ENCODE peak calls at places on chromosomes 4 and X, in eight cellular contexts. One of them, this sample, is unnamed.

GRCh38 chr4:38430841-38431240 is 233.2 kb upstream of the KLF3 start:
- DNase-seq in fibroblast of lung: no peak
- DNase-seq in endodermal cell: no peak
- DNase-seq in hepatocyte: no peak
- DNase-seq in psoas muscle: no peak
- DNase-seq in tibial artery: no peak
- DNase-seq in stomach: no peak
- DNase-seq in GM23338: no peak
- DNase-seq in this sample: peak; percentile 18

GRCh38 chrX:89021964-89022363 is 274.9 kb downstream of the CPXCR1 start:
- DNase-seq in tibial artery: no peak
- DNase-seq in fibroblast of lung: no peak
- DNase-seq in hepatocyte: no peak
- DNase-seq in psoas muscle: no peak
- DNase-seq in endodermal cell: no peak
- DNase-seq in GM23338: no peak
- DNase-seq in stomach: no peak
- DNase-seq in this sample: no peak

GRCh38 chrX:39935414-39936064 is 162.2 kb downstream of the BCOR start:
- DNase-seq in fibroblast of lung: no peak
- DNase-seq in endodermal cell: peak; percentile 83
- DNase-seq in stomach: no peak
- DNase-seq in GM23338: no peak
- DNase-seq in tibial artery: no peak
- DNase-seq in hepatocyte: no peak
- DNase-seq in psoas muscle: no peak
- DNase-seq in this sample: no peak

GRCh38 chr4:74189331-74190043 is 31.6 kb downstream of the MTHFD2L start:
- DNase-seq in endodermal cell: no peak
- DNase-seq in fibroblast of lung: peak; percentile 75
- DNase-seq in tibial artery: no peak
- DNase-seq in psoas muscle: no peak
- DNase-seq in GM23338: peak; percentile 76
- DNase-seq in hepatocyte: peak; percentile 78
- DNase-seq in stomach: no peak
- DNase-seq in this sample: peak; percentile 74

GRCh38 chrX:153608821-153609220 is 9.9 kb upstream of the CCNQ start:
- DNase-seq in fibroblast of lung: peak; percentile 17
- DNase-seq in stomach: no peak
- DNase-seq in tibial artery: no peak
- DNase-seq in endodermal cell: no peak
- DNase-seq in hepatocyte: no peak
- DNase-seq in psoas muscle: no peak
- DNase-seq in GM23338: no peak
- DNase-seq in this sample: no peak

GRCh38 chr4:76758290-76758882 is 139.6 kb downstream of the SOWAHB start:
- DNase-seq in fibroblast of lung: peak; percentile 88
- DNase-seq in tibial artery: no peak
- DNase-seq in stomach: no peak
- DNase-seq in psoas muscle: no peak
- DNase-seq in hepatocyte: peak; percentile 65
- DNase-seq in endodermal cell: no peak
- DNase-seq in GM23338: peak; percentile 69
- DNase-seq in this sample: peak; percentile 53

GRCh38 chrX:16060252-16060651 is 63.1 kb upstream of the GRPR start:
- DNase-seq in hepatocyte: peak; percentile 9
- DNase-seq in tibial artery: no peak
- DNase-seq in endodermal cell: no peak
- DNase-seq in stomach: no peak
- DNase-seq in GM23338: no peak
- DNase-seq in fibroblast of lung: no peak
- DNase-seq in psoas muscle: no peak
- DNase-seq in this sample: no peak

GRCh38 chrX:140563893-140564292 is 59.0 kb upstream of the SOX3 start:
- DNase-seq in psoas muscle: no peak
- DNase-seq in endodermal cell: no peak
- DNase-seq in hepatocyte: no peak
- DNase-seq in GM23338: no peak
- DNase-seq in fibroblast of lung: no peak
- DNase-seq in tibial artery: no peak
- DNase-seq in stomach: no peak
- DNase-seq in this sample: no peak

GRCh38 chr4:115201042-115201330 is 87.6 kb upstream of the NDST4 start:
- DNase-seq in hepatocyte: no peak
- DNase-seq in tibial artery: no peak
- DNase-seq in psoas muscle: no peak
- DNase-seq in fibroblast of lung: no peak
- DNase-seq in GM23338: no peak
- DNase-seq in endodermal cell: peak; percentile 78
- DNase-seq in stomach: no peak
- DNase-seq in this sample: no peak

GRCh38 chrX:155071694-155072215 is 447 bp downstream of the BRCC3 start:
- DNase-seq in hepatocyte: no peak
- DNase-seq in psoas muscle: peak; percentile 57
- DNase-seq in tibial artery: peak; percentile 66
- DNase-seq in endodermal cell: no peak
- DNase-seq in stomach: no peak
- DNase-seq in GM23338: peak; percentile 24
- DNase-seq in fibroblast of lung: no peak
- DNase-seq in this sample: no peak

GRCh38 chr4:47468686-47469365 is 5.3 kb upstream of the COMMD8 start:
- DNase-seq in psoas muscle: no peak
- DNase-seq in endodermal cell: no peak
- DNase-seq in hepatocyte: no peak
- DNase-seq in stomach: no peak
- DNase-seq in tibial artery: no peak
- DNase-seq in GM23338: no peak
- DNase-seq in fibroblast of lung: peak; percentile 30
- DNase-seq in this sample: no peak

GRCh38 chr4:47462799-47463234 is 685 bp downstream of the COMMD8 start:
- DNase-seq in psoas muscle: no peak
- DNase-seq in fibroblast of lung: peak; percentile 4
- DNase-seq in hepatocyte: no peak
- DNase-seq in stomach: no peak
- DNase-seq in tibial artery: no peak
- DNase-seq in endodermal cell: no peak
- DNase-seq in GM23338: no peak
- DNase-seq in this sample: peak; percentile 27

GRCh38 chr4:47466061-47466785 is 2.7 kb upstream of the COMMD8 start:
- DNase-seq in fibroblast of lung: no peak
- DNase-seq in stomach: no peak
- DNase-seq in hepatocyte: no peak
- DNase-seq in GM23338: no peak
- DNase-seq in endodermal cell: no peak
- DNase-seq in tibial artery: no peak
- DNase-seq in psoas muscle: no peak
- DNase-seq in this sample: no peak

GRCh38 chr4:47465008-47465407 is 1.5 kb upstream of the COMMD8 start:
- DNase-seq in fibroblast of lung: no peak
- DNase-seq in endodermal cell: no peak
- DNase-seq in psoas muscle: no peak
- DNase-seq in GM23338: no peak
- DNase-seq in hepatocyte: no peak
- DNase-seq in tibial artery: no peak
- DNase-seq in stomach: no peak
- DNase-seq in this sample: peak; percentile 68

DNA sequence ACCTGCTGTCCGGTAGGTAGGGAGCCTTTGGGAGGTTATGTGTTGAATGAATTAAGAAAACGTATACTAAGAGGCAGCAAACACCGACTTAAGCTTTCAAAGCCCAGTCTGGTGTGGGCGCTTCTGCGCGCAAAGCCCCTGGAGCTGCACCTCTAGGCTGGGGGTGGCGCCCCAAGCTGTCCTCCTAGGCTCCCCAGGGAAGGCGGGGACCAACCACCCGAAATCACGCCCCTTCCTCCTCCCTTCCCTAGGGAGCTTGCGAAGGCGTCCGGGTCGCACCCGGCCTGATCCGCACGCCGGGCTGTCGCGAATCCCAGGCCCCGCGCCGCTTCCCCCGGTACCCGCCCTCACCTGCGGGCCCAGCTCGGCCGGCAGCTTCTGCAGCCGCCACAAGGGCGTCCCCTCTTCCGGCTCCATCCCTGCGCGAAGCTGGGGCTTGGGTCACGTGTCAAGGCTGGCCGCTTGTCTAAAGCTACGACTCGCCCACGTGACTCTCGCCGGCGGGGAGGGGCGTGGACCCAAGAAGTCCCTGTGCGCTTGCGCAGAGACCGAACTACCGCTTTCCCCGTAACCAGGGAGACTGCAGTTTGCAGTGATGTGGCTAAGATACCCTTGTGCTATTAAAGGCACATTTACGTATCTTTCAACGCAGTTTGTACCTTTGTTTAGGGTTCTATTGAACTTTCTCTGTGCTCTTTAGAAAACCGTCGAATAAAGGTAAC is at the start of gene COMMD8:
- DNase-seq in hepatocyte: peak; percentile 100
- DNase-seq in fibroblast of lung: peak; percentile 96
- DNase-seq in GM23338: peak; percentile 100
- DNase-seq in stomach: peak; percentile 97
- DNase-seq in psoas muscle: peak; percentile 97
- DNase-seq in tibial artery: peak; percentile 97
- DNase-seq in endodermal cell: peak; percentile 99
- DNase-seq in this sample: peak; percentile 96
- TF ChIP-seq CTCF in hepatocyte: peak; percentile 22
- TF ChIP-seq CTCF in fibroblast of lung: peak; percentile 18
- TF ChIP-seq CTCF in GM23338: no peak
- TF ChIP-seq CTCF in stomach: peak; percentile 9
- TF ChIP-seq CTCF in psoas muscle: peak; percentile 36
- TF ChIP-seq CTCF in tibial artery: peak; percentile 43
- TF ChIP-seq CTCF in endodermal cell: peak; percentile 54
- TF ChIP-seq CTCF in this sample: no peak

DNA sequence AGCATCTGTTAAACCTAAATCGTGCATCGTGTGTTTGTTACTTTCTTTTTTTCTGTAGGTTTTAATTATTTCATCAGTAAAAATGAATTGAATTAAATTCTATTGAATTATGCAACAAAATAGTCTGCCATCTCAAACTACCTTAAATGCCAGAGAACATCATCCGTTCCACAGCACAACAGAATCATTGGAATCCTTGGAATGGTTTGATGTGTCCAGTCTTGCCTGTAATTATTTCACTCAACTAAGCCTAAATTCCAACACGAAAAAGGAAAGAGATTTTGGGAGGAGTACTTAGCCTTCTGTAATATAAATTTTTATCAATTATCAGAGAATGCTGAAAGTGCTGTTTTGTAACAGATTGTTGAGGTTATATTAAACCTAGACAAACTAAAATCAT is 17.1 kb upstream of the SLC7A11 start:
- DNase-seq in GM23338: no peak
- DNase-seq in psoas muscle: no peak
- DNase-seq in fibroblast of lung: no peak
- DNase-seq in stomach: no peak
- DNase-seq in tibial artery: no peak
- DNase-seq in endodermal cell: no peak
- DNase-seq in hepatocyte: no peak
- DNase-seq in this sample: peak; percentile 86
- H3K4me3 ChIP-seq in GM23338: no peak overlapping the region
- H3K4me3 ChIP-seq in psoas muscle: no peak overlapping the region
- H3K4me3 ChIP-seq in fibroblast of lung: no peak overlapping the region
- H3K4me3 ChIP-seq in stomach: no peak overlapping the region
- H3K4me3 ChIP-seq in tibial artery: no peak overlapping the region
- H3K4me3 ChIP-seq in endodermal cell: no peak overlapping the region
- H3K4me3 ChIP-seq in hepatocyte: no peak overlapping the region
- H3K4me3 ChIP-seq in this sample: no peak overlapping the region

DNA sequence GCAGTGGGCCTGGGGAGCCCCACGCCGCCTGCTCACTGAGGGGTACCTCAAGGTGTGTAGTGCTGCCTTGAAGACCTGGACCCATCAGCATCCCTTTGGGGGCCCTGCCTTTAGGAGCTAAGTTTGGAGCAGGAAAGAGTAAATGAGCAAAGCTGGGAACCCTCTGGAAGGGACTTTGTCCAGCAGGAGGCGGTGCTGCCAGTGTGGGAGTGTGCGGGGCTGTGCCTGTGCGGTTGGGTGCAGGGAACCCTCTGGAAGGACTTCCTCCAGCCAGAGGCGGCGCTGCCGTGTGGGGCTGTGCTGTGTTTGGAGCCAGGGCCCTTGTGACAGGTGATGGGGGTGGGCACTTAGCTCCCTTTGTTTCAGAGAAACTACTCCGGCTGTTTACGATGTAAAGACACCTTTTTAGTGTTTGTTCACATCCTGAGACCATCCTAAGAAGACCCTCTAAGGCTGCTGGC is 25.8 kb downstream of the RGS12 start:
- DNase-seq in stomach: peak; percentile 16
- DNase-seq in tibial artery: peak; percentile 53
- DNase-seq in GM23338: peak; percentile 92
- DNase-seq in endodermal cell: peak; percentile 96
- DNase-seq in psoas muscle: no peak
- DNase-seq in hepatocyte: no peak
- DNase-seq in fibroblast of lung: no peak
- DNase-seq in this sample: no peak
- TF ChIP-seq CTCF in stomach: no peak
- TF ChIP-seq CTCF in tibial artery: no peak
- TF ChIP-seq CTCF in GM23338: peak; percentile 74
- TF ChIP-seq CTCF in endodermal cell: peak; percentile 80
- TF ChIP-seq CTCF in psoas muscle: no peak
- TF ChIP-seq CTCF in hepatocyte: peak; percentile 6
- TF ChIP-seq CTCF in fibroblast of lung: no peak
- TF ChIP-seq CTCF in this sample: no peak

GRCh38 chr4:104859601-104860000 is 287.1 kb upstream of the TET2 start:
- DNase-seq in tibial artery: no peak
- DNase-seq in fibroblast of lung: peak; percentile 3
- DNase-seq in psoas muscle: no peak
- DNase-seq in stomach: no peak
- DNase-seq in hepatocyte: no peak
- DNase-seq in GM23338: peak; percentile 37
- DNase-seq in endodermal cell: peak; percentile 44
- DNase-seq in this sample: no peak

DNA sequence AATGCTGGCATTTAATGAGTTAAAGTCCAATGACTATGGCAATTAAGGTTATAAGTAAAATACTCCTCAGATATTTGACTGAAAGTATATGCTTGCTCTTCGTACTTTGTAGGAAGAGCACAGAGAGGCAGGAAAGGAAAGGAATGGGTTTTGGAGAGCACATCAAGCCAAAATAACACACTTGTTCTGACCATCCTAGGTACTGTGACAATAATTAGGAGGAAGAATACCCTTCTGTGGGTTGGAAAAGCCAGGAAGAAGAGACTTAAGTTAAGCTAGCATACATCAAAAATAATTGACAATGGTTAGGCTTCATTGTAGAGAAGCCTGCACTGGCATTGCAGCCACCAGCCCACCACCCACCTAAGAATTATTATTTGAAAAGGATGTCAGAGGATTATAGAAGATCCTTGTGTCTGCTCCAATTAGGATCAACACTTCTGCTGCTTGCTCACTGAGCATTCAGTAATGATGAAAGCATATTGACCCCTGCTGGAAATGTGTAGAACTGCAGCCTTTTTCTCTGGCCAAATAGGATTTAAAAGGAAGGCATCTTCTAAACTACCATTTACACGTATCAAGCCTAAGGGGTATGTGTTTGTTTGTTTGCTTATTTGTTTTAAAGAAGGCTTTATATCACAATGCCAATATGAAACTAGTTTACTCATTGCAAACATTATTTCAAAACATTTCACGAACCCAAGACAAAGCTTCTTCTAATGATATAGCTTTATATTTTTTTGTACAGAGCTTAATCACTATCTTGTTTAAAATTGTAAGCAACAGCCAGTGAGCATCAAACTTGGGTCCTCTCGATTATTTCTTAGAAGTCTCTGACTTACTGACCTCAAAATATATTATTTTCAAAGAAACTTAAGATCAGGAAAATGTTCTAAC is 286.2 kb upstream of the TET2 start:
- DNase-seq in hepatocyte: peak; percentile 82
- DNase-seq in stomach: peak; percentile 29
- DNase-seq in psoas muscle: no peak
- DNase-seq in GM23338: peak; percentile 89
- DNase-seq in tibial artery: no peak
- DNase-seq in fibroblast of lung: peak; percentile 85
- DNase-seq in endodermal cell: peak; percentile 87
- DNase-seq in this sample: peak; percentile 83
- H3K4me3 ChIP-seq in hepatocyte: no peak overlapping the region
- H3K4me3 ChIP-seq in stomach: no peak overlapping the region
- H3K4me3 ChIP-seq in psoas muscle: no peak overlapping the region
- H3K4me3 ChIP-seq in GM23338: no peak overlapping the region
- H3K4me3 ChIP-seq in tibial artery: no peak overlapping the region
- H3K4me3 ChIP-seq in fibroblast of lung: no peak overlapping the region
- H3K4me3 ChIP-seq in endodermal cell: no peak overlapping the region
- H3K4me3 ChIP-seq in this sample: no peak overlapping the region